ENCODE peak calls at places on chromosomes 2 and 18, in four cellular contexts. Z is breast epithelium, Q is Panc1, W is iPS DF 6.9. S is an unnamed sample.
A peak's percentile ranks its signal among the peaks of the same experiment; 100 is the strongest.

GRCh38 chr2:120442923-120443571 is 97.1 kb downstream of the INHBB start:
- DNase-seq in Z (peak; percentile 83), Q (no peak), W (peak; percentile 80), S (no peak)

GRCh38 chr18:11654736-11655604 is 34.1 kb upstream of the GNAL start:
- DNase-seq in Z (no peak), Q (peak; percentile 17), W (peak; percentile 35), S (no peak)

GRCh38 chr2:183126635-183127034 is 2.4 kb downstream of the NUP35 start:
- DNase-seq in Z (no peak), Q (no peak), W (no peak), S (no peak)

GRCh38 chr2:150528861-150529801 is 41.7 kb upstream of the RND3 start:
- DNase-seq in Z (no peak), Q (peak; percentile 71), W (no peak), S (no peak)

GRCh38 chr18:23776306-23776705 is 87.1 kb downstream of the LAMA3 start:
- DNase-seq in Z (no peak), Q (no peak), W (no peak), S (no peak)

GRCh38 chr2:239264838-239265651 is 135.8 kb downstream of the HDAC4 start:
- DNase-seq in Z (no peak), Q (no peak), W (no peak), S (peak; percentile 83)

GRCh38 chr2:1621041-1621440 is 123.3 kb downstream of the PXDN start:
- DNase-seq in Z (no peak), Q (no peak), W (no peak), S (no peak)

GRCh38 chr2:158189526-158189925 is 87.8 kb downstream of the UPP2 start:
- DNase-seq in Z (no peak), Q (no peak), W (no peak), S (no peak)

GRCh38 chr2:71705171-71705960 is 252.0 kb downstream of the DYSF start:
- DNase-seq in Z (no peak), Q (no peak), W (no peak), S (no peak)

GRCh38 chr2:71704688-71705087 is 251.3 kb downstream of the DYSF start:
- DNase-seq in Z (no peak), Q (no peak), W (no peak), S (no peak)

GRCh38 chr2:71706836-71707235 is 253.5 kb downstream of the DYSF start:
- DNase-seq in Z (no peak), Q (no peak), W (no peak), S (no peak)

GRCh38 chr2:71703981-71704545 is 250.7 kb downstream of the DYSF start:
- DNase-seq in Z (no peak), Q (no peak), W (no peak), S (no peak)

DNA sequence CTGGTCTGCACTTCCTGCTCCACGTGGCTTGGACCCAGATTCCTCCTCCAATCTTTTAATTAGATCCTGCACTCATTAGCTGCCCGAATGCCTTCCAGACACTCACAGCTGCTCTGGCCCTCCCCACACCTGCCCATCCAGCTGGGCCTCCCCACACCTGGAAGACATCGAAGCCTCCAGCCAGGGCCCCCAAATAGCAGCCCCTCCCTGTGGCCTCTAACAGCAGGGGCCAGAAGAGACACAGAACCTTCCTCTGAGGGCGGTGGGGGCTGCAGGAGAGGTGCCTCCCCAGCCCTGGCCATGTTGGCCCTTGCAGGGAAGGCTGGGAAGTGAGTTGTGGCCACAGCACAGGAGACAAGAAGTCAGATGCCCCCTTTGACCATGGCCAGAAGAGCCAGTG is 252.8 kb downstream of the DYSF start:
- DNase-seq in Z (no peak), Q (no peak), W (no peak), S (no peak)
- H3K27me3 ChIP-seq in Z (no peaks in the 10 kb centered on the region), Q (no peaks in the 10 kb centered on the region), W (no peaks in the 10 kb centered on the region), S (no peaks in the 10 kb centered on the region)

DNA sequence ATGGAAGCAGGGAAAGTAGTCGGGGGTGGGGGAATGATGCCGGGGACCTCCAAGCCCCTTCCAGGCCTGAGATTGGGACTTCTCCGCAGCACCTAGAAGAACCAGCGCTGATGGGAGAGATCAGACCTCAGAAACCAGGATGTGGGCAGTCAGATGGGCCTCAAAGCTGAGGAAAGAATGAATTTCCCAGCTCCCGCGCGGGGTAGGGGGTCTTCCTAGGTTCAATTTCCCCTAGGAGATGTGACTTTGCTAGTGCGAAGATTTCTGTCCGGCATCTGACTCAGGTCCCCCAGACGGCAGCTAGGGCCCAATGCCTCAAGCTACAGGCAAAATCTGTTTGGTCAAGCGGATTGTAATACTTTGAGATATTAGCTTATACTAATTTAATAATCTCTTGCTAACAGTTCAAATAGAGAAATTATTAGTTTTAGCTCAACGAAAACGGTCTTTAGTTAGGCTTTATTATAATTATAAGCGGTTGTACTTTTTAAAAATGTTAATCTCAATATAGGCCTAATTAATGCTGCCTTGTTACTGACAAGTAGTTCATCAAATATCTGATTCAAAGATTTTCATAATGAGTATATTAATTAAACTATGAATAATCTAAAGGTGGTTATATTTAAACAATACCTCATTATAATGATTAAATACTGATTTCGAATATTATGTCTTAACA is 5.8 kb downstream of the DLX1 start:
- DNase-seq in Z (no peak), Q (no peak), W (no peak), S (no peak)
- H3K27me3 ChIP-seq in Z (peaks cover 22% of the 10 kb centered on the region), Q (no peaks in the 10 kb centered on the region), W (peaks cover 90% of the 10 kb centered on the region), S (peaks cover 67% of the 10 kb centered on the region)

GRCh38 chr2:145253492-145253891 is 733.6 kb upstream of the ZEB2 start:
- DNase-seq in Z (no peak), Q (no peak), W (no peak), S (no peak)

GRCh38 chr2:145260674-145261073 is 740.8 kb upstream of the ZEB2 start:
- DNase-seq in Z (no peak), Q (no peak), W (no peak), S (no peak)

GRCh38 chr2:145257931-145258330 is 738.0 kb upstream of the ZEB2 start:
- DNase-seq in Z (no peak), Q (no peak), W (no peak), S (no peak)

GRCh38 chr2:145254291-145254690 is 734.4 kb upstream of the ZEB2 start:
- DNase-seq in Z (no peak), Q (no peak), W (no peak), S (no peak)

DNA sequence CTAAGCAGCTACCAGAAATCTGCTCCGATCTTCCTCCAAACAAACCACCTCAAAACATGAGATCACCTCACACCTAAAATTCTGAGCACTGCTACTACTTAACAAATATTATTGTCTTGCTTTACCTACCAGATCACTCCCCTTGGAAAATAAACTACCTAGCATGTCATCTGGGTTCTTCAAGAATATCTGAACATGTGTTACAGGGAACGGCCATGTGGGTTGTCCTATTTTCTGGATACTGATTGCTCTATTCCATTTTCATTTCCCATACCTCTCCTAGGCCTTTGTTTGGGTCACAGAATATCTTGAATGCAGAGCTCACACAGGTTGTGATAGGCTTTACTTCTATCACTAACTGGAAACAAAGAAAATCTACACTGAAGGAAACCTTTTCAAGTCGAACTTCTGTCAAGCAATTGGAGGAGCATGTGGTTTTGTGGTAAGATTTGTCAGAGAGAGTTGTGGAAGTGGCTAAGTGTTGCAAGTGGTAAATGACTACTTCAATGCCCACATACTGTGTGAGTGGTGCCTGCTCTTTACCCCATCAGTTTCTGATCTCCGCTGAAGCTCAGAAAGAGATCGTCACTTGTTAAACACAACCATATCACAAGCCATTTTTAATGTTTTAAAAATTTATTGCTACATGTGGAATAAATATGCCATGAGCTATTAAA is 739.1 kb upstream of the ZEB2 start:
- DNase-seq in Z (no peak), Q (no peak), W (no peak), S (no peak)
- H3K27me3 ChIP-seq in Z (no peaks in the 10 kb centered on the region), Q (no peaks in the 10 kb centered on the region), W (no peaks in the 10 kb centered on the region), S (no peaks in the 10 kb centered on the region)

GRCh38 chr2:218979846-218980738 is 4.9 kb downstream of the FEV start:
- DNase-seq in Z (peak; percentile 85), Q (peak; percentile 54), W (no peak), S (peak; percentile 20)

GRCh38 chr2:218983263-218983970 is 1.6 kb downstream of the FEV start:
- DNase-seq in Z (no peak), Q (no peak), W (no peak), S (no peak)

GRCh38 chr2:218982312-218983262 is 2.4 kb downstream of the FEV start:
- DNase-seq in Z (no peak), Q (no peak), W (no peak), S (no peak)

GRCh38 chr2:218980800-218981389 is 4.1 kb downstream of the FEV start:
- DNase-seq in Z (no peak), Q (no peak), W (no peak), S (no peak)

GRCh38 chr2:218981390-218982311 is 3.3 kb downstream of the FEV start:
- DNase-seq in Z (no peak), Q (no peak), W (no peak), S (no peak)
- H3K27me3 ChIP-seq in Z (peaks cover 8% of the 10 kb centered on the region), Q (peaks cover 18% of the 10 kb centered on the region), W (peaks cover 63% of the 10 kb centered on the region), S (peaks cover 51% of the 10 kb centered on the region)

DNA sequence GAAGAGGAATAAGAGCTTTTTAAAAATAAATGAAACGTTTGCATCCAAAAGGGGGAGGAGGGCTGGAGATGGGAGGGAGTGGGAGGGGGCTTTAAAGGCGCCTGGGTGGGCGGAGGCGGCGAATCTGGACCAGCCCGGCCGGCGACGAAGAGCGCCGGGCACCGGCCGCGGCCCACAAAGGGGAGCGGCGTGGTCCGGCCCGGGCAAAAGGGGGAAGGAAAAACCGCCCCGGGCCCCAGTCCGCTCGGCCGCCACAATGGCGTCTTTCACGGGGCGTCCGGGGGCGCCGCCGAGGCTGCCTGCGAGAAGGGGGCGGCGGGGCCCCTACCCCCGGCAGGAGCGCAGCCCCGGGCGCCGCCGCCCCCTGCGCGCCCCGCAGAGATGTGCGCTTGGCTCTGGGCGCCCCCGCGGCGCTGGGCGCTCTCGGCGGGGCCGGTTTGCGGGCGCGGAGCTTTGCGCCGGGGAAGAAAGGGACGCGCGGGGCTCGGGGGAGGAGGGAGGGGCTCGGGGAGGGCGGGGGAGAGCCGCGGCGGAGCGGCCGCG is 108.1 kb upstream of the KCTD1 start:
- DNase-seq in Z (no peak), Q (no peak), W (no peak), S (no peak)
- H3K27me3 ChIP-seq in Z (no peaks in the 10 kb centered on the region), Q (peaks cover 49% of the 10 kb centered on the region), W (peaks cover 3% of the 10 kb centered on the region), S (no peaks in the 10 kb centered on the region)

GRCh38 chr2:241061275-241061674 is 40.8 kb downstream of the MTERF4 start:
- DNase-seq in Z (no peak), Q (no peak), W (no peak), S (peak; percentile 55)
- H3K27me3 ChIP-seq in Z (no peaks in the 10 kb centered on the region), Q (no peaks in the 10 kb centered on the region), W (no peaks in the 10 kb centered on the region), S (no peaks in the 10 kb centered on the region)

GRCh38 chr2:231987088-231987788 is 25.7 kb downstream of the DIS3L2 start:
- DNase-seq in Z (no peak), Q (no peak), W (no peak), S (no peak)
- H3K27me3 ChIP-seq in Z (no peaks in the 10 kb centered on the region), Q (no peaks in the 10 kb centered on the region), W (no peaks in the 10 kb centered on the region), S (no peaks in the 10 kb centered on the region)

DNA sequence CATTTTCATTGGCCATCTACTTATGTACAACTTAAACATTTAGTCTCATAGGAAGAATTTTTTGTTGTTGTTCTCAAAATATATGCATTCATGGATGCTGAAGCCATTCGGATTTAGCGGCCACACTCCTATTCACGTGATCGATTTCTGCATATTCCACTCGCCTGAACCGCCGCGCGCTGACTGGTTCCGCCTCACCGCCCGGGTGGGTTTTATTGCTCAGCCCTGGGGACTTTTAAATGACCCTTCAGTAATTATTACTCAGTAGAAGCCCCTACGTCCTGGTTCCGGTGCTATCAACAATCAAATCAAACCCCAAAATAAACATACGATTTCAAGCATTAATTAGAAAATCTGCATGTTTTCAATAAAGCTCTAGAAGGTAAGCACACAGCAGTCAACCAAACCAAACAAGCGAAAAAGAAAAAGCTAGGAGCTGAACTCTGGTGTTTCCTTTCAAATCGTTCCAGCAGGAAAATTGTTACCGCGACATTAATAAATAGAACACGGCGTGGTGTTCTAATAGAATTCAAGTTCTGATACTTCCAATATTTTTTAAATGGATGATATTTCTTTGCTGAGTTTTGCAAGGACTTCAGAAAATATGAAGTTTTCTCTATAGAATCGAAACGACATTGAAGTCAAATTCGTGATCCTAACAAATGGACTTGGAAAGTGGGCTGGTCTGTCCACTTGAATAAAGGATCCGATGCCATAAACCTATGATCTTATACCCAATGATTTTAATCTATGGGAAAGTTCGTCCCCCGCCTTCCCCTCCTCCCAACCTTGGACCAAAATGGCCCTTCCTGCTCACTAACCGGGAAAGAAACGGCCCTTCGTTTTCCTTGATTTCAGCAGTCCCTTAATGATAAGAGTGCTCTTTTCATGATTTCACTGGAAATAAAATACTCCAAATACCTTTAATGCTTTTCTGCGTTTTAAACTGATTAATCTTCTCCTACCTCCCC is 9.2 kb downstream of the PAX3 start:
- DNase-seq in Z (no peak), Q (no peak), W (no peak), S (no peak)
- H3K27me3 ChIP-seq in Z (no peaks in the 10 kb centered on the region), Q (peaks cover 33% of the 10 kb centered on the region), W (peaks cover 63% of the 10 kb centered on the region), S (peaks cover 13% of the 10 kb centered on the region)